ENCODE peak calls at places on chromosomes 11 and 22, in six cellular contexts. H is adrenal gland, I is psoas muscle, V is transverse colon, R is spleen, C is osteocyte. T is an unnamed sample.
A peak's percentile ranks its signal among the peaks of the same experiment; 100 is the strongest.

GRCh38 chr11:118884613-118885274 is 1.1 kb downstream of the CXCR5 start:
- DNase-seq in H (no peak), I (peak; percentile 27), V (no peak), R (no peak), C (no peak), T (no peak)

GRCh38 chr11:56817661-56818060 is 69.2 kb upstream of the OR9G4 start:
- DNase-seq in H (no peak), I (no peak), V (peak; percentile 30), R (no peak), C (no peak), T (no peak)

GRCh38 chr11:45948341-45948740 is 25.9 kb downstream of the LARGE2 start:
- DNase-seq in H (no peak), I (no peak), V (no peak), R (no peak), C (no peak), T (no peak)

GRCh38 chr11:69174841-69175240 is 19.1 kb downstream of the SMIM38 start:
- DNase-seq in H (no peak), I (no peak), V (no peak), R (peak; percentile 17), C (no peak), T (no peak)

GRCh38 chr11:35083181-35084061 is 55.5 kb upstream of the CD44 start:
- DNase-seq in H (peak; percentile 57), I (peak; percentile 63), V (peak; percentile 61), R (peak; percentile 82), C (peak; percentile 95), T (peak; percentile 30)

GRCh38 chr22:30873086-30873650 is 95.4 kb downstream of the MORC2 start:
- DNase-seq in H (no peak), I (no peak), V (peak; percentile 1), R (peak; percentile 64), C (no peak), T (no peak)

GRCh38 chr11:102485095-102485722 is 32.6 kb upstream of the TMEM123 start:
- DNase-seq in H (no peak), I (no peak), V (no peak), R (no peak), C (no peak), T (no peak)

GRCh38 chr11:119087747-119088241 is 3.1 kb downstream of the HMBS start:
- DNase-seq in H (no peak), I (no peak), V (no peak), R (no peak), C (no peak), T (no peak)

GRCh38 chr22:28942801-28943500 is 59.6 kb downstream of the ZNRF3 start:
- DNase-seq in H (no peak), I (no peak), V (no peak), R (no peak), C (no peak), T (no peak)

GRCh38 chr22:38034278-38034882 is 22.8 kb upstream of the PICK1 start:
- DNase-seq in H (peak; percentile 93), I (peak; percentile 79), V (peak; percentile 45), R (peak; percentile 81), C (no peak), T (peak; percentile 53)

GRCh38 chr11:111735262-111736116 is 30.7 kb downstream of the PPP2R1B start:
- DNase-seq in H (peak; percentile 91), I (peak; percentile 85), V (peak; percentile 63), R (peak; percentile 67), C (peak; percentile 94), T (peak; percentile 51)

GRCh38 chr11:36130401-36130800 is 158.8 kb downstream of the COMMD9 start:
- DNase-seq in H (no peak), I (no peak), V (no peak), R (no peak), C (no peak), T (no peak)

DNA sequence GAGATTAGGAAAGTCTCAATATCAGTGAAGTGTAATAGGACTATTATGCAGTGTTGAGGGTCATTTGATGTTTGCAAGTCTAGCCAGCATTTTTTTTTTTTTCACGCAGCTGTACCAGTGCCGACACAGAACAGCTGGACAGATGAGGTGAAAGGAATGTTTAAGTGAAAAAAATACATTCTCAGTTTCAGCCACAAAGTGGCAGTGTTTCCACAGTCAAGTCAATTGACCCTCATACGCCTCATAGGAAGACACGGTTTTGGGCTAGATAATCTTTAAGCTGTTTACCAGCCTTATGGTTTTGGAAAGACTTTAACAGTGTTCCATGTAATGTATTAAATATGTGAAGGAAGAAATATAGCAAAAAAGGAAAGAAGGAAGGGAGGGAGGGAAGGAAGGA is 349.9 kb upstream of the ANO3 start:
- DNase-seq in H (peak; percentile 13), I (no peak), V (no peak), R (no peak), C (no peak), T (no peak)
- TF ChIP-seq CTCF in H (peak; percentile 81), I (peak; percentile 33), V (peak; percentile 41), R (peak; percentile 39), C (peak; percentile 76), T (peak; percentile 15)

GRCh38 chr22:23537421-23537820 is 42.7 kb downstream of the IGLL1 start:
- DNase-seq in H (no peak), I (peak; percentile 27), V (no peak), R (peak; percentile 47), C (no peak), T (no peak)

GRCh38 chr22:23542933-23543332 is 37.2 kb downstream of the IGLL1 start:
- DNase-seq in H (no peak), I (no peak), V (no peak), R (no peak), C (no peak), T (no peak)

GRCh38 chr22:23538502-23538860 is 41.6 kb downstream of the IGLL1 start:
- DNase-seq in H (no peak), I (no peak), V (no peak), R (peak; percentile 40), C (no peak), T (no peak)

GRCh38 chr22:23536821-23537345 is 43.2 kb downstream of the IGLL1 start:
- DNase-seq in H (no peak), I (no peak), V (no peak), R (peak; percentile 24), C (no peak), T (no peak)

DNA sequence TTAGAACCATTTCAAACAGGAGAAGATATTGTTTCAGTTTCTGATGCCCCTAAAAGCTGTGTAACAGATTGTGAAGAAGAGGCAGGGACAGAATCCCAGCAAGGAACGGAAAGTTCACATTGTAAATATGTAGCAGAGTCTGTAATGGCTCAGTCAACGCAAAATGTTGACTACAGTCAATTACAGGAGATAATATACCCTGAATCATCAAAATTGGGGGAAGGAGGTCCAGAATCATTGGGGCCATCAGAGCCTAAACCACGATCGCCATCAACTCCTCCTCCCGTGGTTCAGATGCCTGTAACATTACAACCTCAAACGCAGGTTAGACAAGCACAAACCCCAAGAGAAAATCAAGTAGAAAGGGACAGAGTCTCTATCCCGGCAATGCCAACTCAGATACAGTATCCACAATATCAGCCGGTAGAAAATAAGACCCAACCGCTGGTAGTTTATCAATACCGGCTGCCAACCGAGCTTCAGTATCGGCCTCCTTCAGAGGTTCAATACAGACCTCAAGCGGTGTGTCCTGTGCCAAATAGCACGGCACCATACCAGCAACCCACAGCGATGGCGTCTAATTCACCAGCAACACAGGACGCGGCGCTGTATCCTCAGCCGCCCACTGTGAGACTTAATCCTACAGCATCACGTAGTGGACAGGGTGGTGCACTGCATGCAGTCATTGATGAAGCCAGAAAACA is 40.8 kb downstream of the IGLL1 start:
- DNase-seq in H (peak; percentile 87), I (peak; percentile 77), V (peak; percentile 87), R (peak; percentile 90), C (no peak), T (peak; percentile 84)
- TF ChIP-seq CTCF in H (peak; percentile 98), I (peak; percentile 79), V (peak; percentile 89), R (peak; percentile 90), C (peak; percentile 78), T (peak; percentile 82)

GRCh38 chr22:19543970-19544708 is 19.9 kb upstream of the CLDN5 start:
- DNase-seq in H (no peak), I (no peak), V (peak; percentile 63), R (no peak), C (no peak), T (peak; percentile 71)
- TF ChIP-seq CTCF in H (no peak), I (no peak), V (no peak), R (no peak), C (no peak), T (no peak)

GRCh38 chr22:41833369-41834004 is 582 bp downstream of the SREBF2 start:
- DNase-seq in H (peak; percentile 69), I (peak; percentile 73), V (peak; percentile 57), R (peak; percentile 90), C (no peak), T (peak; percentile 57)
- TF ChIP-seq CTCF in H (no peak), I (no peak), V (no peak), R (no peak), C (no peak), T (no peak)

GRCh38 chr11:125871391-125872137 is 15.9 kb upstream of the HYLS1 start:
- DNase-seq in H (peak; percentile 25), I (no peak), V (no peak), R (no peak), C (no peak), T (no peak)

GRCh38 chr11:125869526-125869925 is 17.9 kb upstream of the HYLS1 start:
- DNase-seq in H (no peak), I (no peak), V (no peak), R (no peak), C (no peak), T (no peak)

GRCh38 chr11:125872138-125872491 is 15.4 kb upstream of the HYLS1 start:
- DNase-seq in H (no peak), I (no peak), V (no peak), R (no peak), C (no peak), T (no peak)

GRCh38 chr11:125873881-125874555 is 13.4 kb upstream of the HYLS1 start:
- DNase-seq in H (no peak), I (no peak), V (no peak), R (no peak), C (no peak), T (no peak)

DNA sequence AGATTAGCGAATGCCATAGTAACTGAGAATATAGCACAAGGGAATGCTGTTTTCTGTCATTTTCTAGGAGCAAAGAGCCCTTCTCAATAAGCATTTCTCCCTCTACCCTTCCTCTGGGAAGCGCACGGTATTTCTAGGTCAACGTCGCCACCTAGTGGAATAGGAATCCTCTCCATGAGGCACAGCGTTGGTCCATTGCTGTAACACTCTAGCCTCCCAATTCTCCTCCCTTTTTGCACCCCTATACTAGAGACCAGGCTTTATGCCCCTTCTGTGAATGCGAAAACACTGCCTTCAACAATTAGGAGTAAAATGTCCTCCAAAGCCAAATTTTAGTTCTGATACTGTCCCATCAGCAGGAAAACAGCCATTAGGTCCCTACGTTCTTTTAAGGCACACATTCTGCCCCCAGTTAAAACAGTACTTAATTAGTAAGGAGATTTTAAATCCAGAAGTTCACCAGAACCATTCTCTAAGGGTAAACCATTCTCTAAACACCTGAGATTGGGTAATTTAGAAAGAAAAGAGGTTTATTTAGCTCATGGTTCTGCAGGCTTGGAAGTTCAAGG is 12.8 kb upstream of the HYLS1 start:
- DNase-seq in H (peak; percentile 66), I (no peak), V (peak; percentile 49), R (no peak), C (no peak), T (no peak)
- TF ChIP-seq CTCF in H (peak; percentile 82), I (peak; percentile 68), V (peak; percentile 72), R (peak; percentile 78), C (peak; percentile 84), T (peak; percentile 42)